ENCODE peak calls at places on chromosomes 3 and 15, in five cellular contexts. Y is H1, M is GM12878, H is HepG2, K is HCT116. N is an unnamed sample.

GRCh38 chr15:47987908-47988532 is 132.8 kb upstream of the SLC24A5 start:
- DNase-seq in M (peak; percentile 38), H (peak; percentile 35), Y (no peak), K (peak; percentile 0), N (peak; percentile 45)

GRCh38 chr15:37106490-37107001 is 6.2 kb upstream of the MEIS2 start:
- DNase-seq in K (no peak), H (no peak), M (no peak), Y (peak; percentile 72), N (no peak)

GRCh38 chr15:86231864-86232801 is 152.5 kb downstream of the AGBL1 start:
- DNase-seq in Y (peak; percentile 66), K (no peak), M (no peak), H (peak; percentile 12), N (peak; percentile 65)

GRCh38 chr15:39180494-39180930 is 400.4 kb upstream of the THBS1 start:
- DNase-seq in M (no peak), Y (no peak), H (no peak), K (no peak), N (no peak)

GRCh38 chr3:148512648-148513047 is 185.1 kb upstream of the AGTR1 start:
- DNase-seq in K (no peak), H (no peak), Y (no peak), M (no peak), N (no peak)

GRCh38 chr15:73700041-73700842 is 16.1 kb downstream of the CD276 start:
- DNase-seq in Y (peak; percentile 74), K (peak; percentile 51), H (peak; percentile 65), M (peak; percentile 12), N (peak; percentile 82)

GRCh38 chr3:197031315-197032285 is 2.0 kb upstream of the MELTF start:
- DNase-seq in M (no peak), Y (no peak), H (peak; percentile 96), K (peak; percentile 99), N (no peak)

GRCh38 chr3:174891524-174892203 is 32.5 kb downstream of the NAALADL2 start:
- DNase-seq in M (no peak), H (no peak), K (no peak), Y (peak; percentile 48), N (no peak)

GRCh38 chr3:181741428-181741827 is 29.7 kb downstream of the SOX2 start:
- DNase-seq in K (no peak), Y (no peak), M (no peak), H (no peak), N (no peak)

GRCh38 chr15:25846377-25846776 is 16.8 kb downstream of the ATP10A start:
- DNase-seq in K (no peak), H (no peak), M (no peak), Y (no peak), N (no peak)

DNA sequence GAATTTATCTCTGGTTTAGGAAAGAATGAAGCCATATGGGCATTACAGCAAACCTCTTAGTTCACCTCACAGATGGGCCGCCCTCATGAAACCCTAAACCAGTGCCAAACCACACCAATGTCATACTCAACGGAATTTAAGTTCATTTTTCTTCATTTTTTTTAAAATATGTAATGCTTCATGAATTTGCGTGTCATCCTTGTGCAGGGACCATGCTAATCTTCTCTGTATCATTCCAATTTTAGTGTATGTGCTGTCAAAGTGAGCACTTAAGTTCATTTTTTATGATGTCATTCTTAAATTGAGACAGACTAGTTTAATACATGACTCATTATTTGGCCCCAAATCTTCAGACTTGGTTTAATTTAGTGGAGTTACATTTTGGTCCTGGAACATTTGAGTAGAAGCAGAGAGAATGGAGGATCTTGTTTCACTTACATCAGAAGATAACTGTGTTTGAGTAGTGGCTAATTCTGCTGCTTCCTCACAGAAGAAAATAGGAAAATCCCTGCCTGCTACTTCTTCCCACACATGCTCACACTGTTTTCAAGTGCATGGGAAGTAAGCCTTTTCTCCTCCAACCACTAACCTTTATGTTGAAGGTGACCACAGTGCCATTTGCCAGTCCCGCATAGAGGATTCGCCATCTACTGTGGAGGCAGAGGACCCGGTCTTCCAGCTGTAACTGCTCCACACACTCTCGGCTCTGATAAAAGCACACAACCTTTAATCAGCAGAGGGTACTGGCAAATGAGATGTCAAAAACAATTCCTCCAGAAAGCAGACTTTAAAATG is 63.3 kb downstream of the ZNF106 start:
- DNase-seq in H (no peak), K (no peak), Y (no peak), M (no peak), N (no peak)
- TF ChIP-seq JUND in H (no peak), K (no peak), Y (no peak), M (no peak), N (peak; percentile 98)

DNA sequence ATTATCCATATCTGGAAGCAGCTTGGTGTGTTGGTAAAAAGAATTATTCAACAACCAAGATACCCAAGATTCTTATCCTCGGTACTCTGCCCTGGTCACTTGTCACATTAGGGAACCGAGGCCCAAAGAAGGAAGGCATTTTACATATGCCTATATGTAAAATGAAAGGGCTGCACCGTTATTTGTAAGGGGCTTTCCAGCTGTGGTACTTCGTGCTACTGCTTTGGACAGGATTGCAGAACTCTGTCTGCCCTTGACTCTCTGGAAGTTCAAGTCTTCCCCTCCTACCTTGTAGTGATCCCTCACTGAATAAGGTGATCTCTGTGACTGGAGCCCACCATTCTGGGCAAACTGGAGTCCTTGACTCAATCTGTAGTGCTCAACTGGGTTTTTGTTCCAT is 198.9 kb upstream of the TOPAZ1 start:
- DNase-seq in H (no peak), M (no peak), Y (no peak), K (no peak), N (no peak)
- H3K79me2 ChIP-seq in H (no peaks in the 10 kb centered on the region), M (peaks cover 29% of the 10 kb centered on the region), Y (no peaks in the 10 kb centered on the region), K (no peaks in the 10 kb centered on the region), N (peaks cover 8% of the 10 kb centered on the region)

DNA sequence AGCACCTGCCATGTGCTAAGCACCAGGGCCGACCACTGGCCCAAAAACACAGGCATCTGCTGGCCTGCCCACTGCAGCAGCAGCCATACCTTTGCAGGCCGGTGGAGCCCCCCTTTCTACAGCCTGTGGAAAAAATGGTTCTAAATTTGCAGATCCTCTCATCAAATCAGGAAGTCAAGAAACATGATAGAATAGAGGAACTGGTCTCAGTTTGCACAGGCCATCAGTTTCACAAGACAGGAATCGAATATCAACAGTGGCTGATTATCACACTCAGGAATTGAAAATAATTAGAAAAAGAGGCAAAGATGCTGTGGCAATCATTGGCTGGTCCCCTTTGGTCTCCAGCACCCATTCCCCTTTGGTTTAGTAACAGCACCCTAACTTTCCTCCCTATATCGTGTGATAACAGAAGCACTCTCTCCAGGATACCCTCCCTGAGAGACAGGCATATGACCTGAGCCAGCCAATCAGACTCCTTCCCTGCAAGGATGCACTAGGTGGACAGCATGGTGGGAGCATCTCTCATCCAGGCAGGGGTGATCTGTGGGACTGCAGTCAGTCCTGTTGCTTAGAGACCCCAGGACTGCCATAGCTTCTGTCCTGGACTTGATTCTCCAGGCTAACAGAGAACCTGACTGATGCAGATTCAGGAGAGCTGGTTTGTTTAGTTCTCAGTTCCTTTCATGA is 3.5 kb upstream of the PAK6 start:
- DNase-seq in M (no peak), H (no peak), K (no peak), Y (peak; percentile 46), N (peak; percentile 59)
- TF ChIP-seq JUND in M (no peak), H (no peak), K (no peak), Y (no peak), N (no peak)

GRCh38 chr15:71970435-71970834 is 147.5 kb downstream of the MYO9A start:
- DNase-seq in M (no peak), Y (no peak), H (no peak), K (no peak), N (no peak)

GRCh38 chr15:71975816-71976150 is 142.2 kb downstream of the MYO9A start:
- DNase-seq in K (no peak), M (no peak), H (no peak), Y (no peak), N (no peak)

GRCh38 chr15:71974211-71974610 is 143.7 kb downstream of the MYO9A start:
- DNase-seq in K (no peak), Y (no peak), H (no peak), M (no peak), N (no peak)

GRCh38 chr15:71973366-71973765 is 144.6 kb downstream of the MYO9A start:
- DNase-seq in K (no peak), H (no peak), M (no peak), Y (no peak), N (no peak)

GRCh38 chr15:71971905-71972304 is 146.0 kb downstream of the MYO9A start:
- DNase-seq in H (no peak), M (no peak), Y (no peak), K (no peak), N (no peak)
- H3K79me2 ChIP-seq in H (no peaks in the 10 kb centered on the region), M (no peaks in the 10 kb centered on the region), Y (no peaks in the 10 kb centered on the region), K (no peaks in the 10 kb centered on the region), N (no peaks in the 10 kb centered on the region)

GRCh38 chr3:162437480-162437879 is 940.9 kb downstream of the OTOL1 start:
- DNase-seq in M (no peak), K (no peak), H (no peak), Y (no peak), N (no peak)
- TF ChIP-seq JUND in M (no peak), K (no peak), H (no peak), Y (no peak), N (no peak)

DNA sequence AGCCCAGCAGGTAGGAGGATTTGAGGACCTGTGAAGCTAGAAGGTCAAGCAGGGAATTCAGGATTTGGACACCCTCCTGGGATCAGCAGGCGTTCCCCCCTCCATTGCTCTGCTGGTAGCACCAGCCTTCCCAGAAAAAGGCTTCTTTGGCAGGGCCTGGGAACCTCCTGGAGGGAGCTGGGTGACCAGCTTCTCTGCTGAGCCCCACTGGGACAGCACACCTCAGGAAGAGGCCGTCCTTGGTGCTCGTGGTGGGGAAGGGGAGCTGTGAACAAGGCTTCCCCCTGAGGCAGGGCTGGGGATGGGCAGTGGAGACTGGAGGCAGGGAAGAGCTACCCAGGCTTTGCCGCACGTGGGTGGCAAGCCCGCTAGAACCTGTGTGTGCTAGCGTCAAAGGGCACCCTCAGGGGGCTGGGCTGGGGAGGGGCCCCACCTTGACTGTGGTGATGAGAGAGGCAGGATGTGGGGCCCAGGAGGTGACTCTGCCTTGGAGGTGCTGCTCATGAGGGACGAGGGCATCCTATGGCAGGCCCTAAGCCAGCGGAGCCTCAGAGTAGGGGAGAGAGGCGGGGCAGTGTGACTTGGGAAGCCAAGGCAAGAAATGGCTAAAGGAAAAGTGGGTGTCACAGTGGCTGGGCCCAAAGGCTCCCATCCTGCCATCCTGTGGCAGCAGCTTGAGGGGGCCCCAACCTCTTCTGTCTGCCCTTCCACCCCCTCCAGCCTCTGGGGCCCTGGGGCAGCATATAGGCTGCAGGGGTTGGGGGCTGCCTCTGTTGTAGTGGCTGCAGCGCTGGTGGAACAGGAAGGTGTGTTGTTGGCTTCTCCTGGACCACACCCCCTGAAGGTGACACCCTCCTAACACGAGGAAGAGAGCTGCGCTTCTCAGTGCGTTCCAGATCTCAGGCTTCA is 20.7 kb downstream of the KLF13 start:
- DNase-seq in H (no peak), M (no peak), K (no peak), Y (no peak), N (no peak)
- H3K79me2 ChIP-seq in H (peaks cover 21% of the 10 kb centered on the region), M (peaks cover 99% of the 10 kb centered on the region), K (peaks cover 34% of the 10 kb centered on the region), Y (peaks cover 47% of the 10 kb centered on the region), N (peaks cover 34% of the 10 kb centered on the region)

DNA sequence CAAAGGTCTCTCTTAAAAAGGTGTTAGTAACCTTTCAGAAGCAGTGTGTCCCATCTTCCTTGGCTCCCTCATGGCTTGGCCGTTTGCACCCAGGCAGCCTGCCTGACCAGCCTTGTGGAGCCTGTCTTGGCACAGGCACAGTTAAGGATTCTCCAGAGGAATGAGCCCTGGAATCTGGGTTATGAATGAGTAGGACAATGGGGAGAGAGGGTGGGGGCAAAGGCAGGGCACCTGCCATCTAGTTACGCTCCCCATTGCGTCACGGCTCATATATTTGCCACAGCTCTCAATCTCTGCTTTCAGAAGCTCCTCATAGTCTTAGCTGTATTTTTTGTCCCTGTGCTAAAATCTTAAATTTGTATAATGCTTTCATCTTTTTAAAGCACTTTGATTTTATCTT is 50.6 kb downstream of the WDR76 start:
- DNase-seq in H (peak; percentile 27), K (no peak), M (no peak), Y (no peak), N (no peak)
- TF ChIP-seq JUND in H (no peak), K (no peak), M (no peak), Y (no peak), N (no peak)